ENCODE peak calls at places on chromosomes 11 and 22, in five cellular contexts. C is sigmoid colon; M is CD8-positive, alpha-beta T cell; G is dorsolateral prefrontal cortex; D is fibroblast of lung. R is an unnamed sample.

GRCh38 chr22:20212754-20213699 is 55.1 kb downstream of the RTN4R start:
- DNase-seq in G (peak; percentile 55), D (no peak), M (no peak), C (no peak), R (no peak)

GRCh38 chr11:62611705-62612365 is 740 bp downstream of the EML3 start:
- DNase-seq in G (peak; percentile 42), C (peak; percentile 86), M (peak; percentile 21), D (peak; percentile 74), R (peak; percentile 83)

GRCh38 chr11:81892770-81893635 is 840.7 kb downstream of the FAM181B start:
- DNase-seq in D (no peak), M (no peak), G (no peak), C (peak; percentile 57), R (no peak)

GRCh38 chr11:18578975-18579598 is 9.4 kb downstream of the UEVLD start:
- DNase-seq in G (no peak), D (no peak), C (no peak), M (no peak), R (no peak)

GRCh38 chr22:41978732-41979131 is 9.5 kb downstream of the SEPTIN3 start:
- DNase-seq in D (no peak), M (no peak), G (no peak), C (no peak), R (no peak)

GRCh38 chr11:126968915-126969314 is 31.7 kb downstream of the KIRREL3 start:
- DNase-seq in D (peak; percentile 11), C (no peak), M (no peak), G (no peak), R (no peak)

GRCh38 chr11:6539748-6540268 is 42.7 kb downstream of the DNHD1 start:
- DNase-seq in G (no peak), M (no peak), C (no peak), D (no peak), R (no peak)

GRCh38 chr22:39171623-39172264 is 19.3 kb upstream of the CBX7 start:
- DNase-seq in C (no peak), D (no peak), G (no peak), M (no peak), R (no peak)

GRCh38 chr22:37331034-37331428 is 48.7 kb downstream of the CYTH4 start:
- DNase-seq in D (peak; percentile 79), M (no peak), C (no peak), G (peak; percentile 80), R (peak; percentile 40)

GRCh38 chr11:75440960-75441803 is 8.2 kb upstream of the KLHL35 start:
- DNase-seq in M (no peak), D (no peak), G (no peak), C (no peak), R (no peak)

DNA sequence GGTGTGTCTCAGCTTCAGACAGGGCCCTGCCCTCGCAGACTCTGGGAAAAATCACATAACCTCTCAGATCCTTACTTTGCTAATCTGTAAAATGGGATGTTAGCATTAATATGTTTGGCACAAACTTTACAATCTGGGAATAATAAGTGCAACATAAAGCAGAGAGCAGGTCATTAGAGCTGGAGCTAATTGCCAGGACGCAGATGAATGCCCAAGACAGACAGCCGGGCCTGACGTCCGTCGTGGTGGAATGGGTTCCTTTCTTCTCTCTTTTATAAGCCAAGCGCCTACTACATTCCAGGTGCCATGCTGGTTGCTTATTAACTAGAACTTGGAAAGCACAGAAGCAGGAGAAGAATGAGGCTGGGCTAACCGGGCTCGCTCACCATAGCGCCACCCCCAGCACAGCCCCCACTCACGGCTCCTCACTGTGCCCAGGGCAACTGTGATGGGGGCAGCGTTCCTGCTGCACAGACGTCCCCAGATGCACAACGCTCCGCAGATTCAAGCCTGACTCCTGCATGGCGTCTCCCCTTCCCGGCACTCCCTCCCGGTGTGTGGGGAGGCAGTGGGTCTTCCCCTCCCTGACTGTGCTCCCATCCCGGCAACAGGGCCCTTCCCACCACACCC is 43.9 kb downstream of the TRMU start:
- DNase-seq in M (no peak), C (no peak), G (no peak), D (no peak), R (no peak)
- TF ChIP-seq CTCF in M (no peak), C (no peak), G (no peak), D (no peak), R (no peak)

GRCh38 chr11:57776577-57776976 is 15.0 kb downstream of the CTNND1 start:
- DNase-seq in M (no peak), C (no peak), G (no peak), D (no peak), R (no peak)
- H3K4me3 ChIP-seq in M (no peak overlapping the region), C (no peak overlapping the region), G (no peak overlapping the region), D (no peak overlapping the region), R (no peak overlapping the region)

DNA sequence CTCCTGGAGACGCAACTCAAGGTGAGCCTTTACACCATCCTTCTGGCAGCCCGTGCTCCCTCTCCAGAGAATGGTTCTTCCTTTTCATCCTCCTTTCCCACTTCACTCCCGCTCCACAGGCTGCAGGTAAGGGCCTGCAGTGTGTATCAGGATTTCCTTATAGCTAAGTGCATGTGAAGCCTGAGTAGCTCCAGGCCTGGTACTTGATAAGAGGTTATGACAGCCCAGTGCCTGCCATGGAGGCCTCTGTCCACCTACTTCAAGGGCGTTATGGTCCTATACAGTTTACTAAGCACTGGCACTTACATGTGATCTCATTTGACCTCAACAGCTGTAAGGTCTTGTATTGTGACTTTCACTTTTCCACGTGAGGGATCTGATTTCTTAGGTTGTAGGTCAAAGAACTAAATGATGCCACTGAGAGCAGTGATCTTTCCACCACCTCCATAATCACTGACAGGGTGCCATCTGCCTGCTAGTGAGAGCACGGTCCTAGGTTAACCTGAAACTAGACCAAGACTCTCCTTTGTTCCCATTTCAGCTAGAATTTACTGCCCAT is 18.1 kb downstream of the SSH3 start:
- DNase-seq in D (no peak), C (no peak), G (no peak), M (no peak), R (no peak)
- TF ChIP-seq CTCF in D (no peak), C (no peak), G (no peak), M (no peak), R (no peak)

DNA sequence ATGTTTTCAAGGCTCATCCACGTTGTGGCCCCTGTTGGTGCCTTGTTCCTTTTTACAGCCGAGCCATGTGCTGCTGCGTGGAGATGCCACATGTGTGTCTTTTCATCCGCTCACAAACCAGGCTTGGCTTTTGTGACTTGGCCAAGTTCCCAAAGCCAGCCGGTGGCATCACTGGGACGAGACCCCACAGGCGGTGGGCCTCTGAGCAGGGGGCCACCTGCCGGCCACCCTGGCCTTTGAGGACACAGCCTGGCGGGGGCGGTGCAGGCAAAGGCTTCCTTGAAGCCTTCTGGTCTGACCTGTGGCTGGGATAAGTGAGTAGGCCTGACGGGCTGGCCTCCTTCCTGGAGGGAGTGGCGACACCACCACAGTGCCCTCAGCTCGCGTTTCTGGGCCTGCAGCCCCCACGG is 10.6 kb downstream of the GRK2 start:
- DNase-seq in M (peak; percentile 33), D (no peak), C (peak; percentile 74), G (no peak), R (peak; percentile 33)
- H3K4me3 ChIP-seq in M (peak overlapping the region; percentile 29), D (no peak overlapping the region), C (peak overlapping the region; percentile 41), G (no peak overlapping the region), R (peak overlapping the region; percentile 29)

GRCh38 chr11:30225642-30226041 is 5.2 kb upstream of the FSHB start:
- DNase-seq in M (no peak), G (no peak), D (no peak), C (no peak), R (no peak)
- TF ChIP-seq CTCF in M (no peak), G (no peak), D (no peak), C (no peak), R (no peak)

GRCh38 chr22:46592390-46592872 is 27.8 kb upstream of the GRAMD4 start:
- DNase-seq in G (no peak), M (peak; percentile 36), C (peak; percentile 70), D (peak; percentile 92), R (peak; percentile 41)
- H3K4me3 ChIP-seq in G (peak overlapping the region; percentile 50), M (no peak overlapping the region), C (peak overlapping the region; percentile 6), D (peak overlapping the region; percentile 32), R (peak overlapping the region; percentile 30)

GRCh38 chr11:130431337-130431773 is 2.9 kb upstream of the ADAMTS8 start:
- DNase-seq in C (peak; percentile 84), D (peak; percentile 51), G (peak; percentile 79), M (peak; percentile 50), R (peak; percentile 79)
- TF ChIP-seq CTCF in C (peak; percentile 66), D (peak; percentile 81), G (peak; percentile 52), M (peak; percentile 40), R (peak; percentile 71)

GRCh38 chr11:64566042-64566914 is 24.7 kb upstream of the SLC22A12 start:
- DNase-seq in C (peak; percentile 87), G (no peak), M (no peak), D (peak; percentile 80), R (peak; percentile 84)
- H3K4me3 ChIP-seq in C (no peak overlapping the region), G (no peak overlapping the region), M (no peak overlapping the region), D (no peak overlapping the region), R (peak overlapping the region; percentile 27)

DNA sequence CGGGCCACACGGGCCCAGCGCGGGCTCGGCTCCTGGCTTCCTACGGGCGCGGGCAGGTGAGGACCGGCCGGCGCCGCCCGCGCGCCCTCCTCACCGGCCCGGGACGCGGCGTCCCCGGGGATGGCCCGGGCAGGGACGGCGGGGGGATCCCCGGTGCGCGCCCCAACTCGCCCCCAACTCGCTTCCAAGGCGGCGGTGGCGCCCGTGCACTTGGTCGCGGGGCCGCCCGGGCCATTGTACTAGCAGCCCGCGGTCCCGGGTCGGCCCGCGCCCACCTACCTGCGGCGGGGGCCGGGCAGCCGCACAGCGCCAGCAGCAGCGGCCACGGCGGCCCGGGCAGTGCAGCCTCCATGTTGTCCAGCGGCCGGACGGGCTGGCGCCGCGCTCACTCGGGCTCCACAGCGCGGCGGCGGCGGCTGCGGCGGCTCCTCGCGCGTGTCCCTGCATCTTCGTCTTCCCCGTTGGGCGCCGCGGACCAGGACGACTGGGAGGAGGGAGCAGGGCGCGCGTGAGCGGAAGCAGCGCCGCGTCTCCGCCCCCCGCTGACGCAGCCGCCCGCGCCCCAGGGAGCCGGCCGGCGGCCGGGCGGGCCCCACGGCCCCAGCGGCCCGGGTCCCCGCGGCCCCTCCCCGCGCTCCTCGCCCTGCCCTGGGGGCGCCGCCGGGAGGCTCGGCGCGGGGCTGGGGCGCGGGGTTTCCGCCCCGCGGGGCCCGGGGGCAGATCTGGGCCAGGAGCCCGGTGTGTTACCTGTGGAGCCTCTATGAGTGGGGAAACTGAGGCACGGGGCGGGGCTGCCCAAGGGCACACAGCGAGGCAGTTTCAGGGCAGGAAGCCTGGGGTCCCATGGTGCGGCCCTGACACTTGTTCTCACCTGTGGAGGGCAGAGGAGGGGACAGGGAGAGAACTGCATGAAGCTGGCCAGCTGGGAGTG is 159.3 kb upstream of the GRK3 start:
- DNase-seq in M (peak; percentile 58), G (peak; percentile 78), D (peak; percentile 72), C (peak; percentile 88), R (peak; percentile 71)
- TF ChIP-seq CTCF in M (no peak), G (no peak), D (no peak), C (no peak), R (no peak)

R was measured in fibroblast of pulmonary artery.